ENCODE peak calls at places on chromosome 1, in five cellular contexts. One of them, this sample, is unnamed.

GRCh38 chr1:184300446-184300845 is 86.4 kb upstream of the C1orf21 start:
- DNase-seq in cardiac fibroblast: no peak
- DNase-seq in fibroblast of mammary gland: peak
- DNase-seq in tibial nerve: no peak
- DNase-seq in foreskin fibroblast: peak
- DNase-seq in this sample: peak

GRCh38 chr1:58592521-58593134 is 15.6 kb upstream of the TACSTD2 start:
- DNase-seq in fibroblast of mammary gland: peak
- DNase-seq in cardiac fibroblast: peak
- DNase-seq in tibial nerve: no peak
- DNase-seq in foreskin fibroblast: peak
- DNase-seq in this sample: peak

GRCh38 chr1:67687198-67687545 is 2.2 kb downstream of the GADD45A start:
- DNase-seq in cardiac fibroblast: no peak
- DNase-seq in tibial nerve: no peak
- DNase-seq in fibroblast of mammary gland: no peak
- DNase-seq in foreskin fibroblast: no peak
- DNase-seq in this sample: no peak

GRCh38 chr1:2856821-2857290 is 55.4 kb upstream of the TTC34 start:
- DNase-seq in foreskin fibroblast: no peak
- DNase-seq in tibial nerve: no peak
- DNase-seq in fibroblast of mammary gland: no peak
- DNase-seq in cardiac fibroblast: no peak
- DNase-seq in this sample: no peak

GRCh38 chr1:59422921-59423575 is 126.2 kb downstream of the FGGY start:
- DNase-seq in tibial nerve: peak
- DNase-seq in cardiac fibroblast: peak
- DNase-seq in fibroblast of mammary gland: peak
- DNase-seq in foreskin fibroblast: no peak
- DNase-seq in this sample: no peak

GRCh38 chr1:170407138-170407537 is 124.8 kb upstream of the GORAB start:
- DNase-seq in foreskin fibroblast: no peak
- DNase-seq in fibroblast of mammary gland: no peak
- DNase-seq in tibial nerve: no peak
- DNase-seq in cardiac fibroblast: no peak
- DNase-seq in this sample: no peak

GRCh38 chr1:161486806-161487482 is 18.3 kb upstream of the FCGR2A start:
- DNase-seq in foreskin fibroblast: peak
- DNase-seq in cardiac fibroblast: peak
- DNase-seq in tibial nerve: peak
- DNase-seq in fibroblast of mammary gland: peak
- DNase-seq in this sample: peak

GRCh38 chr1:14136152-14136763 is 436.3 kb downstream of the PRDM2 start:
- DNase-seq in tibial nerve: no peak
- DNase-seq in foreskin fibroblast: no peak
- DNase-seq in fibroblast of mammary gland: no peak
- DNase-seq in cardiac fibroblast: no peak
- DNase-seq in this sample: no peak

GRCh38 chr1:236064674-236065508 is at the start of gene NID1:
- DNase-seq in foreskin fibroblast: peak
- DNase-seq in cardiac fibroblast: peak
- DNase-seq in fibroblast of mammary gland: peak
- DNase-seq in tibial nerve: peak
- DNase-seq in this sample: peak
- TF ChIP-seq CTCF in foreskin fibroblast: peak
- TF ChIP-seq CTCF in cardiac fibroblast: peak
- TF ChIP-seq CTCF in fibroblast of mammary gland: no peak
- TF ChIP-seq CTCF in tibial nerve: peak
- TF ChIP-seq CTCF in this sample: peak

GRCh38 chr1:207910678-207911354 is at the start of gene CD34:
- DNase-seq in tibial nerve: no peak
- DNase-seq in foreskin fibroblast: no peak
- DNase-seq in fibroblast of mammary gland: no peak
- DNase-seq in cardiac fibroblast: peak
- DNase-seq in this sample: no peak
- H3K4me3 ChIP-seq in tibial nerve: peak
- H3K4me3 ChIP-seq in foreskin fibroblast: peak
- H3K4me3 ChIP-seq in fibroblast of mammary gland: peak
- H3K4me3 ChIP-seq in cardiac fibroblast: peak
- H3K4me3 ChIP-seq in this sample: peak

GRCh38 chr1:60825593-60825992 is 256.8 kb upstream of the NFIA start:
- DNase-seq in fibroblast of mammary gland: no peak
- DNase-seq in tibial nerve: no peak
- DNase-seq in cardiac fibroblast: no peak
- DNase-seq in foreskin fibroblast: no peak
- DNase-seq in this sample: no peak
- TF ChIP-seq CTCF in fibroblast of mammary gland: peak
- TF ChIP-seq CTCF in tibial nerve: no peak
- TF ChIP-seq CTCF in cardiac fibroblast: no peak
- TF ChIP-seq CTCF in foreskin fibroblast: no peak
- TF ChIP-seq CTCF in this sample: no peak

GRCh38 chr1:12344611-12345299 is 114.9 kb downstream of the VPS13D start:
- DNase-seq in fibroblast of mammary gland: peak
- DNase-seq in foreskin fibroblast: no peak
- DNase-seq in tibial nerve: peak
- DNase-seq in cardiac fibroblast: no peak
- DNase-seq in this sample: no peak
- H3K4me3 ChIP-seq in fibroblast of mammary gland: no peak
- H3K4me3 ChIP-seq in foreskin fibroblast: no peak
- H3K4me3 ChIP-seq in tibial nerve: no peak
- H3K4me3 ChIP-seq in cardiac fibroblast: no peak
- H3K4me3 ChIP-seq in this sample: no peak

This sample was measured in astrocyte of the spinal cord.